ENCODE peak calls at places on chromosomes 11 and 22, in five cellular contexts. I, V, C, E and Q are unnamed samples.

GRCh38 chr11:2778630-2779498 is 79.1 kb upstream of the KCNQ1OT1 start:
- DNase-seq in C (no peak), V (peak), E (peak), I (peak), Q (peak)

GRCh38 chr11:25769287-25769686 is 562.6 kb upstream of the ANO3 start:
- DNase-seq in V (no peak), I (no peak), C (no peak), E (no peak), Q (no peak)

GRCh38 chr11:117197516-117198456 is 1.4 kb upstream of the TAGLN start:
- DNase-seq in I (no peak), C (no peak), E (no peak), V (peak), Q (no peak)

GRCh38 chr11:104286129-104286528 is 122.2 kb upstream of the PDGFD start:
- DNase-seq in E (peak), I (no peak), C (no peak), V (no peak), Q (no peak)

GRCh38 chr22:44369241-44369652 is 56.5 kb upstream of the SHISAL1 start:
- DNase-seq in I (no peak), C (no peak), V (peak), E (no peak), Q (no peak)

GRCh38 chr11:12242071-12242672 is 131.8 kb downstream of the MICAL2 start:
- DNase-seq in C (no peak), V (no peak), E (no peak), I (no peak), Q (no peak)

GRCh38 chr22:32079110-32080089 is 36.3 kb downstream of the SLC5A1 start:
- DNase-seq in V (no peak), E (peak), C (peak), I (no peak), Q (no peak)

GRCh38 chr11:7499046-7499445 is 13.7 kb downstream of the OLFML1 start:
- DNase-seq in V (no peak), C (no peak), E (no peak), I (no peak), Q (no peak)

GRCh38 chr11:34408580-34409172 is 30.1 kb upstream of the CAT start:
- DNase-seq in V (no peak), C (no peak), I (no peak), E (no peak), Q (no peak)

GRCh38 chr11:69518081-69518950 is 36.9 kb downstream of the LINC01488 start:
- DNase-seq in C (peak), I (no peak), E (peak), V (peak), Q (no peak)

GRCh38 chr11:63444181-63444580 is 46.8 kb downstream of the PLAAT5 start:
- DNase-seq in C (no peak), I (no peak), E (no peak), V (no peak), Q (no peak)

GRCh38 chr11:83115551-83115950 is 41.4 kb upstream of the PCF11 start:
- DNase-seq in V (no peak), E (no peak), I (no peak), C (no peak), Q (no peak)

GRCh38 chr11:35723493-35724284 is 61.1 kb downstream of the TRIM44 start:
- DNase-seq in E (no peak), V (no peak), C (no peak), I (no peak), Q (no peak)

GRCh38 chr11:65571940-65572339 is 398 bp upstream of the FAM89B start:
- DNase-seq in I (no peak), C (no peak), E (no peak), V (no peak), Q (no peak)

GRCh38 chr11:44659641-44660040 is 67.1 kb upstream of the TSPAN18 start:
- DNase-seq in I (no peak), V (peak), C (no peak), E (no peak), Q (no peak)

GRCh38 chr22:42635531-42635930 is 4.9 kb downstream of the ATP5MGL start:
- DNase-seq in E (peak), I (no peak), V (peak), C (peak), Q (no peak)

GRCh38 chr11:74478877-74479276 is 11.5 kb upstream of the KCNE3 start:
- DNase-seq in E (no peak), V (no peak), C (no peak), I (no peak), Q (no peak)

GRCh38 chr11:120674537-120674936 is 163.0 kb downstream of the GRIK4 start:
- DNase-seq in E (no peak), V (no peak), C (no peak), I (no peak), Q (no peak)

GRCh38 chr11:334264-335033 is 13.8 kb upstream of the IFITM3 start:
- DNase-seq in E (no peak), I (no peak), C (no peak), V (peak), Q (no peak)

GRCh38 chr22:49721211-49721763 is 106.4 kb downstream of the BRD1 start:
- DNase-seq in C (no peak), I (no peak), V (no peak), E (no peak), Q (no peak)

GRCh38 chr11:103959279-103959930 is 77.0 kb upstream of the DDI1 start:
- DNase-seq in V (no peak), I (no peak), E (peak), C (peak), Q (no peak)

GRCh38 chr11:72292106-72292790 is 48.3 kb upstream of the PHOX2A start:
- DNase-seq in I (peak), V (no peak), E (no peak), C (no peak), Q (no peak)

GRCh38 chr22:38257170-38257569 is 15.6 kb downstream of the TMEM184B start:
- DNase-seq in I (no peak), E (peak), V (no peak), C (peak), Q (no peak)

GRCh38 chr11:12167098-12167999 is 57.0 kb downstream of the MICAL2 start:
- DNase-seq in I (no peak), C (no peak), E (peak), V (no peak), Q (no peak)

GRCh38 chr22:36073476-36073875 is 44.9 kb upstream of the RBFOX2 start:
- DNase-seq in V (no peak), E (peak), C (no peak), I (no peak), Q (no peak)

GRCh38 chr22:19644314-19645223 is 69.7 kb upstream of the SEPTIN5 start:
- DNase-seq in V (peak), I (no peak), E (no peak), C (no peak), Q (no peak)

GRCh38 chr11:100918551-100919500 is 210.8 kb downstream of the PGR start:
- DNase-seq in I (no peak), C (no peak), E (no peak), V (no peak), Q (no peak)

GRCh38 chr11:2892215-2893020 is 6.8 kb upstream of the CDKN1C start:
- DNase-seq in E (peak), V (no peak), C (no peak), I (peak), Q (peak)

GRCh38 chr11:125990244-125990643 is 44.4 kb downstream of the VSIG10L2 start:
- DNase-seq in V (no peak), I (no peak), E (peak), C (peak), Q (no peak)

GRCh38 chr11:105937738-105938137 is 84.3 kb downstream of the MSANTD4 start:
- DNase-seq in I (no peak), V (no peak), E (no peak), C (no peak), Q (no peak)

GRCh38 chr22:40491990-40492631 is 121.7 kb downstream of the SGSM3 start:
- DNase-seq in V (no peak), E (peak), C (no peak), I (no peak), Q (no peak)

GRCh38 chr11:65912840-65913239 is 6.0 kb downstream of the C11orf68 start:
- DNase-seq in C (no peak), E (peak), V (no peak), I (no peak), Q (no peak)

GRCh38 chr11:119791701-119792151 is 62.7 kb upstream of the NECTIN1 start:
- DNase-seq in V (peak), I (no peak), E (peak), C (peak), Q (no peak)

GRCh38 chr11:98455500-98456186 is 565.1 kb upstream of the CNTN5 start:
- DNase-seq in I (no peak), V (no peak), C (no peak), E (no peak), Q (no peak)